ENCODE peak calls at places on chromosomes 2 and 18, in six cellular contexts. S is SIG-M5, K is esophagus squamous epithelium, O is psoas muscle, E is GM20000, W is endothelial cell. H is an unnamed sample.

GRCh38 chr18:23918395-23919032 is 96.0 kb upstream of the TTC39C start:
- DNase-seq in S (no peak), K (no peak), O (peak), E (peak), W (peak), H (peak)

GRCh38 chr2:127145255-127145899 is 38.4 kb upstream of the BIN1 start:
- DNase-seq in S (no peak), K (no peak), O (peak), E (no peak), W (no peak), H (no peak)

GRCh38 chr2:238320246-238320647 is at the start of gene TRAF3IP1:
- DNase-seq in S (no peak), K (peak), O (peak), E (peak), W (peak), H (peak)

GRCh38 chr2:158079672-158080071 is 22.0 kb upstream of the UPP2 start:
- DNase-seq in S (no peak), K (no peak), O (no peak), E (no peak), W (no peak), H (no peak)

GRCh38 chr2:215439404-215439803 is 3.5 kb upstream of the FN1 start:
- DNase-seq in S (no peak), K (no peak), O (no peak), E (no peak), W (no peak), H (no peak)

GRCh38 chr2:240301256-240301795 is 134.1 kb upstream of the GPC1 start:
- DNase-seq in S (no peak), K (no peak), O (no peak), E (no peak), W (no peak), H (no peak)

GRCh38 chr2:58896600-58896999 is 655.5 kb upstream of the FANCL start:
- DNase-seq in S (no peak), K (no peak), O (no peak), E (no peak), W (no peak), H (no peak)

GRCh38 chr2:171436307-171436706 is 2.3 kb downstream of the DCAF17 start:
- DNase-seq in S (no peak), K (no peak), O (no peak), E (no peak), W (no peak), H (no peak)

GRCh38 chr2:98518106-98518505 is 73.4 kb downstream of the INPP4A start:
- DNase-seq in S (no peak), K (no peak), O (no peak), E (peak), W (peak), H (peak)

GRCh38 chr2:123916512-123916911 is 108.6 kb upstream of the CNTNAP5 start:
- DNase-seq in S (no peak), K (no peak), O (no peak), E (no peak), W (no peak), H (no peak)

GRCh38 chr2:233480490-233481202 is 85.9 kb downstream of the USP40 start:
- DNase-seq in S (no peak), K (no peak), O (peak), E (no peak), W (no peak), H (no peak)

GRCh38 chr2:84459028-84459943 is at the start of gene SUCLG1:
- DNase-seq in S (peak), K (peak), O (peak), E (peak), W (peak), H (peak)

GRCh38 chr2:19643117-19643518 is 258.7 kb downstream of the TTC32 start:
- DNase-seq in S (no peak), K (no peak), O (no peak), E (no peak), W (no peak), H (no peak)

GRCh38 chr2:112343827-112344585 is 68.6 kb downstream of the ZC3H6 start:
- DNase-seq in S (no peak), K (no peak), O (no peak), E (peak), W (no peak), H (peak)

GRCh38 chr2:25091265-25091664 is 49.4 kb downstream of the EFR3B start:
- DNase-seq in S (no peak), K (no peak), O (no peak), E (no peak), W (no peak), H (no peak)

GRCh38 chr2:78417355-78417754 is 608.1 kb upstream of the REG3G start:
- DNase-seq in S (no peak), K (no peak), O (no peak), E (no peak), W (no peak), H (no peak)

GRCh38 chr18:34592961-34593382 is 117.1 kb upstream of the DTNA start:
- DNase-seq in S (no peak), K (no peak), O (peak), E (no peak), W (peak), H (no peak)

GRCh38 chr2:237575869-237576862 is 9.8 kb downstream of the PRLH start:
- DNase-seq in S (no peak), K (no peak), O (no peak), E (no peak), W (no peak), H (no peak)

GRCh38 chr2:224366269-224366668 is 35.6 kb downstream of the FAM124B start:
- DNase-seq in S (no peak), K (no peak), O (no peak), E (no peak), W (no peak), H (no peak)

GRCh38 chr2:208984376-208985100 is 439.3 kb upstream of the MAP2 start:
- DNase-seq in S (no peak), K (no peak), O (no peak), E (no peak), W (no peak), H (no peak)

GRCh38 chr2:65055427-65056214 is 595 bp upstream of the CEP68 start:
- DNase-seq in S (no peak), K (no peak), O (no peak), E (peak), W (no peak), H (no peak)

GRCh38 chr2:129233751-129234406 is 745.6 kb upstream of the RAB6C start:
- DNase-seq in S (no peak), K (no peak), O (no peak), E (peak), W (peak), H (no peak)

GRCh38 chr18:47050468-47050867 is 15.0 kb upstream of the ELOA2 start:
- DNase-seq in S (no peak), K (no peak), O (no peak), E (peak), W (peak), H (no peak)

GRCh38 chr2:143611336-143611735 is 482.1 kb downstream of the ARHGAP15 start:
- DNase-seq in S (no peak), K (no peak), O (no peak), E (no peak), W (no peak), H (no peak)

GRCh38 chr2:27870724-27871123 is 19.5 kb downstream of the RBKS start:
- DNase-seq in S (no peak), K (no peak), O (no peak), E (no peak), W (no peak), H (no peak)

GRCh38 chr2:160387558-160388262 is 105.9 kb downstream of the RBMS1 start:
- DNase-seq in S (no peak), K (no peak), O (peak), E (no peak), W (no peak), H (no peak)

GRCh38 chr18:68355637-68356036 is 359.3 kb downstream of the TMX3 start:
- DNase-seq in S (no peak), K (no peak), O (no peak), E (no peak), W (no peak), H (no peak)

GRCh38 chr2:230934291-230935131 is 9.5 kb upstream of the GPR55 start:
- DNase-seq in S (no peak), K (no peak), O (no peak), E (no peak), W (no peak), H (no peak)

GRCh38 chr2:203867561-203868200 is at the start of gene CTLA4:
- DNase-seq in S (no peak), K (no peak), O (no peak), E (no peak), W (no peak), H (no peak)